ENCODE peak calls at places on chromosomes 7 and 10, in nine cellular contexts. A is AG04450, Q is transverse colon, E is PC-9, L is K562, U is suprapubic skin, T is LNCaP clone FGC, I is endodermal cell, B is left ventricle myocardium inferior. N is an unnamed sample.

GRCh38 chr7:143042821-143043271 is 9.3 kb upstream of the OR6V1 start:
- DNase-seq in A (no peak), Q (no peak), E (no peak), L (no peak), U (no peak), T (no peak), I (no peak), B (no peak), N (peak; percentile 27)

GRCh38 chr10:45000138-45000763 is 472 bp upstream of the ZNF22 start:
- DNase-seq in A (no peak), Q (peak; percentile 52), E (peak; percentile 35), L (no peak), U (peak; percentile 94), T (no peak), I (peak; percentile 53), B (peak; percentile 89), N (peak; percentile 95)

GRCh38 chr7:150668472-150668911 is 17.0 kb upstream of the GIMAP2 start:
- DNase-seq in A (no peak), Q (no peak), E (no peak), L (no peak), U (no peak), T (no peak), I (no peak), B (no peak), N (no peak)

GRCh38 chr7:132411142-132411541 is 165.1 kb downstream of the PLXNA4 start:
- DNase-seq in A (no peak), Q (no peak), E (no peak), L (no peak), U (no peak), T (no peak), I (no peak), B (no peak), N (no peak)

GRCh38 chr10:28794986-28795385 is 117.7 kb downstream of the BAMBI start:
- DNase-seq in A (no peak), Q (no peak), E (no peak), L (no peak), U (no peak), T (no peak), I (no peak), B (no peak), N (no peak)

GRCh38 chr10:87740232-87740631 is 77.8 kb downstream of the ATAD1 start:
- DNase-seq in A (no peak), Q (no peak), E (peak; percentile 37), L (no peak), U (no peak), T (no peak), I (no peak), B (no peak), N (peak; percentile 87)

GRCh38 chr10:112227331-112227961 is 43.9 kb upstream of the GPAM start:
- DNase-seq in A (no peak), Q (no peak), E (no peak), L (no peak), U (no peak), T (no peak), I (no peak), B (no peak), N (peak; percentile 64)

GRCh38 chr7:110119883-110120581 is 970.9 kb upstream of the LRRN3 start:
- DNase-seq in A (no peak), Q (no peak), E (no peak), L (no peak), U (no peak), T (no peak), I (peak; percentile 46), B (no peak), N (no peak)

GRCh38 chr10:13182424-13182823 is 21.1 kb downstream of the MCM10 start:
- DNase-seq in A (no peak), Q (no peak), E (no peak), L (no peak), U (no peak), T (no peak), I (no peak), B (no peak), N (no peak)

GRCh38 chr7:137751361-137752009 is 95.3 kb downstream of the DGKI start:
- DNase-seq in A (no peak), Q (no peak), E (no peak), L (no peak), U (no peak), T (no peak), I (no peak), B (no peak), N (no peak)

GRCh38 chr7:45071528-45071927 is 17.2 kb downstream of the NACAD start:
- DNase-seq in A (no peak), Q (no peak), E (no peak), L (no peak), U (no peak), T (no peak), I (no peak), B (no peak), N (no peak)

GRCh38 chr7:45072131-45073030 is 16.4 kb downstream of the NACAD start:
- DNase-seq in A (no peak), Q (no peak), E (no peak), L (no peak), U (no peak), T (no peak), I (no peak), B (no peak), N (no peak)

GRCh38 chr7:45074738-45075644 is 13.8 kb downstream of the NACAD start:
- DNase-seq in A (no peak), Q (no peak), E (no peak), L (no peak), U (no peak), T (no peak), I (no peak), B (no peak), N (no peak)

GRCh38 chr7:45073843-45074737 is 14.7 kb downstream of the NACAD start:
- DNase-seq in A (no peak), Q (no peak), E (peak; percentile 63), L (no peak), U (no peak), T (peak; percentile 79), I (no peak), B (peak; percentile 81), N (no peak)

DNA sequence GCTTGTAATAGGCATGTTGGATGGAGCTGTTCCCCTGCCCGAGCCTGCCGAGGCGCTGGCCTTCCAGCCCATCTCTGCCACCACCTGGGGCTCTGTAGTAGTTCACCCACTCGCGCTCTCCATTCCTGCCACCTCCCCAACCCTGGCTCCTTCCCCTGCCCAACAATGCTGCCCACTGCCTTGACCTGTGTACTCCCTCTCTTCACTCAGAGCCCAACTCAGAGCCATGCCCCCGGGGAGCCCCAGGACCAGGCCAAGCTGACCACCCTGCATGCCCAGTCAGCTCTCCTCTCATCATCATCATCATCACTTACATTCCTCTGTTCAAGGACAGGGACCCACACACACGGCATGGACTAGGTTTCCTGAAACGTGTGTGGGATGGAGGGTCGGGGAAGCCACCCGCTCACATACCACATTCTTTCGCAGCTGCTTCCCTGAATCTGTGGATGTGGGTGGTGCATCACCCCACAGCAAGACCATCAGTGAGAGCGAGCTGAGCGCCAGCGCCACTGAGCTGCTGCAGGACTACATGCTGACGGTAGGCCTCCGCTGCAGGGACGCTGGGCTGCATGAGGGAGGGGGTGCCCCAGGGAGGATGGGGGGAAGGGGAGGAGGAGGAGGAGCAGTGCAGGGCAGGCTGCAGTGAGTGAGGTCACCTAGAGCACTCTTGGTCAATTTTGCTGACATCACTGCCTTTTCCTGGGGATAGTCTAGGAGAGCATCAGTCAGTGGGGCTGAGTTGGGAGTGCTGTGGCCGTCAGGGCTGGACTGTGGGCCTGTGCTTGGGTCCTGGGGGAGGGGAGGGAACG is 15.5 kb downstream of the NACAD start:
- DNase-seq in A (no peak), Q (no peak), E (no peak), L (no peak), U (no peak), T (no peak), I (no peak), B (no peak), N (no peak)
- TF ChIP-seq CTCF in A (no peak), Q (no peak), E (no peak), L (peak; percentile 3), U (no peak), T (no peak), I (peak; percentile 44), B (no peak), N (no peak)

DNA sequence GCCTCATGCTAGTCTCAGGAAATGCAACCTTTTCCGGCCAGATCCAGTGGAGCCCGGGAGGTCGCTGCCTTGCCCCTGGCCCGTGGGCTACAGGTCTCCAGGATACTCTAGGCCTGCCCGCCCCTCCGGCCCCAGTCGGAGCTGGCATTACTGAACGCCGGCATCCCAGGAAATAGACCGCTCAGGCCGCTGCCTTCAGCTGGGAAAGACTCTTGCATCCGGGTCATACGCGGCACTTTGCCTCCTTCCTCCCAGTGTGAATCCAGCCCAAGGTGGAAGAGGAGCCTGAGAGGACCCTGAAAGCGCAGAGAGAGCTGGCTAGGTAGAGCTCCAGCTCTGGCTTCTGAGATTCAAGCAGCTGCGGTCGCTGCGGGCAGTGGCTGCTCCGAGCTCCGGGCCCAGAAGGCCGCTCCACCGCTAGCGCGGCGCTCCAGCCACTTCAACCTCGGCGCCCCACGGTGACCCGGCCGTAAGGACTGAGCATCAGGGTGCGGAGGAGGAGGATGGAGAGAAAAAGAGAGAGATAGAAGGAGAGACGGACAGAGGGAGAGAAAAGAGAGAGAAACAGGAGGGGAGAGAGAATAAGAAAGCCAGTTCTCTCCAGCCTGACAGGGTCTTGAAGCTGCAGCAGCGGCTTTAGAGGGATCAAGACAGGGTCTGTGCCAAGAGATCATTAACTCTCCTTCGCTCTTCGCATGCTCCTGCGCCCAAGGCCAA is 1.7 kb upstream of the HOXA10 start:
- DNase-seq in A (no peak), Q (peak; percentile 40), E (no peak), L (no peak), U (peak; percentile 69), T (no peak), I (peak; percentile 76), B (peak; percentile 2), N (no peak)
- H3K4me3 ChIP-seq in A (no peak overlapping the region), Q (peak overlapping the region; percentile 58), E (no peak overlapping the region), L (no peak overlapping the region), U (peak overlapping the region; percentile 32), T (no peak overlapping the region), I (no peak overlapping the region), B (no peak overlapping the region), N (no peak overlapping the region)

GRCh38 chr10:67884842-67885680 is 605 bp downstream of the SIRT1 start:
- DNase-seq in A (peak; percentile 11), Q (peak; percentile 85), E (peak; percentile 71), L (peak; percentile 78), U (peak; percentile 88), T (peak; percentile 26), I (peak; percentile 88), B (peak; percentile 85), N (peak; percentile 64)

GRCh38 chr10:67883710-67884312 is 645 bp upstream of the SIRT1 start:
- DNase-seq in A (no peak), Q (no peak), E (no peak), L (no peak), U (no peak), T (no peak), I (no peak), B (no peak), N (peak; percentile 40)

GRCh38 chr10:67884313-67884841 is at the start of gene SIRT1:
- DNase-seq in A (peak; percentile 84), Q (peak; percentile 98), E (peak; percentile 75), L (peak; percentile 98), U (peak; percentile 98), T (peak; percentile 63), I (peak; percentile 99), B (peak; percentile 98), N (peak; percentile 92)
- TF ChIP-seq CTCF in A (no peak), Q (no peak), E (no peak), L (no peak), U (no peak), T (peak; percentile 17), I (no peak), B (peak; percentile 6), N (no peak)

DNA sequence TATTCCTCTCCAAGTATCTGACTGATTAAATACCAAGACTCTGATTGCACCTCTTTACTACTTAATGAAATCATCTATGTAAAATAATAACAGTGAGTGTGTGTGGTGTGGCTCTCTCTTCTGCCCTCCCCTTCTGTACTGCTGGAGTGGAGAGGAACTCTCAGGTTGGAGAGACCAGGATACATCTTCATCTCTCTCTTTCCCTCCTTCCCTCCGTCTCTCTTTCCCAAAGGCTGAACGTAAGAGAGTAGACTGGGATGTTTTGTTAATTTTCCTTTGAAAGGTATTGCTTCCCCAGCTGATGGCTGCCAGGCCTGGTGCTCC is 272 bp upstream of the GJC3 start:
- DNase-seq in A (no peak), Q (no peak), E (no peak), L (no peak), U (no peak), T (no peak), I (no peak), B (no peak), N (no peak)
- H3K4me3 ChIP-seq in A (peak overlapping the region; percentile 31), Q (no peak overlapping the region), E (no peak overlapping the region), L (no peak overlapping the region), U (peak overlapping the region; percentile 23), T (no peak overlapping the region), I (peak overlapping the region; percentile 77), B (peak overlapping the region; percentile 58), N (peak overlapping the region; percentile 28)

N was measured in fibroblast of the aortic adventitia.